ENCODE peak calls at places on chromosomes 13 and 19, in four cellular contexts. R is ascending aorta, M is left ventricle myocardium inferior, I is mesenchymal stem cell. H is an unnamed sample. For H3K4me1, the result is how much of the 10 kb centered on the place peaks cover.

GRCh38 chr13:83057119-83057518 is 825.2 kb downstream of the SLITRK1 start:
- DNase-seq in R (no peak), M (no peak), I (peak), H (no peak)

GRCh38 chr19:47776568-47776967 is 1.9 kb upstream of the SELENOW start:
- DNase-seq in R (no peak), M (no peak), I (peak), H (no peak)

GRCh38 chr13:27981006-27981708 is 7.3 kb downstream of the URAD start:
- DNase-seq in R (no peak), M (no peak), I (no peak), H (no peak)

GRCh38 chr13:113856716-113857065 is 7.2 kb downstream of the GAS6 start:
- DNase-seq in R (no peak), M (no peak), I (peak), H (peak)

GRCh38 chr13:102903659-102904407 is 58.0 kb downstream of the ERCC5 start:
- DNase-seq in R (no peak), M (no peak), I (peak), H (no peak)

GRCh38 chr19:14107581-14108461 is 9.7 kb downstream of the PRKACA start:
- DNase-seq in R (peak), M (peak), I (no peak), H (no peak)

GRCh38 chr13:32976046-32976781 is 40.0 kb upstream of the KL start:
- DNase-seq in R (no peak), M (no peak), I (no peak), H (no peak)

GRCh38 chr19:47707135-47707925 is 5.9 kb upstream of the EHD2 start:
- DNase-seq in R (peak), M (peak), I (peak), H (peak)

DNA sequence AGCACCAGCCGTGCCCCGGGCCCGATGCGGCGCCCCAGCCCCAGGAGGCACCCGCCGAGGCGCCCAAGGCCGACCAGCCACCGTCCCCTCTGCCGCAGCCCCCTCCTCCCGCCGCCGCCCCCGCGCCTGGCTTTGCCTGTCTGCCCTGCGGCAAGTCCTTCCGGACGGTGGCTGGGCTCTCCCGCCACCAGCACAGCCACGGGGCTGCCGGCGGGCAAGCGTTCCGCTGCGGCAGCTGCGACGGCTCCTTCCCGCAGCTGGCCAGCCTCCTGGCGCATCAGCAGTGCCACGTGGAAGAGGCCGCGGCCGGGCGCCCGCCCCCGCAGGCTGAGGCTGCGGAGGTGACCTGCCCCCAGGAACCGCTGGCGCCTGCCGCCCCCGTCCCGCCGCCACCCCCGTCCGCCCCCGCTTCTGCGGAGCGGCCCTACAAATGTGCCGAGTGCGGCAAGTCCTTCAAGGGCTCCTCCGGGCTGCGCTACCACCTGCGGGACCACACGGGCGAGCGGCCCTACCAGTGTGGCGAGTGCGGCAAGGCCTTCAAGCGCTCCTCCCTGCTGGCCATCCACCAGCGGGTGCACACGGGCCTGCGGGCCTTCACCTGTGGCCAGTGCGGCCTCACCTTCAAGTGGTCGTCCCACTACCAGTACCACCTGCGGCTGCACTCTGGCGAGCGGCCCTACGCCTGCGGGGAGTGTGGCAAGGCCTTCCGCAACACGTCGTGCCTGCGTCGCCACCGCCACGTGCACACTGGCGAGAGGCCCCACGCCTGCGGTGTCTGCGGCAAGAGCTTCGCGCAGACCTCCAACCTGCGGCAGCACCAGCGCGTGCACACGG is 2.6 kb upstream of the NAT14 start:
- DNase-seq in R (no peak), M (no peak), I (no peak), H (no peak)
- H3K4me1 ChIP-seq in R (under half), M (half or more), I (half or more), H (half or more)

DNA sequence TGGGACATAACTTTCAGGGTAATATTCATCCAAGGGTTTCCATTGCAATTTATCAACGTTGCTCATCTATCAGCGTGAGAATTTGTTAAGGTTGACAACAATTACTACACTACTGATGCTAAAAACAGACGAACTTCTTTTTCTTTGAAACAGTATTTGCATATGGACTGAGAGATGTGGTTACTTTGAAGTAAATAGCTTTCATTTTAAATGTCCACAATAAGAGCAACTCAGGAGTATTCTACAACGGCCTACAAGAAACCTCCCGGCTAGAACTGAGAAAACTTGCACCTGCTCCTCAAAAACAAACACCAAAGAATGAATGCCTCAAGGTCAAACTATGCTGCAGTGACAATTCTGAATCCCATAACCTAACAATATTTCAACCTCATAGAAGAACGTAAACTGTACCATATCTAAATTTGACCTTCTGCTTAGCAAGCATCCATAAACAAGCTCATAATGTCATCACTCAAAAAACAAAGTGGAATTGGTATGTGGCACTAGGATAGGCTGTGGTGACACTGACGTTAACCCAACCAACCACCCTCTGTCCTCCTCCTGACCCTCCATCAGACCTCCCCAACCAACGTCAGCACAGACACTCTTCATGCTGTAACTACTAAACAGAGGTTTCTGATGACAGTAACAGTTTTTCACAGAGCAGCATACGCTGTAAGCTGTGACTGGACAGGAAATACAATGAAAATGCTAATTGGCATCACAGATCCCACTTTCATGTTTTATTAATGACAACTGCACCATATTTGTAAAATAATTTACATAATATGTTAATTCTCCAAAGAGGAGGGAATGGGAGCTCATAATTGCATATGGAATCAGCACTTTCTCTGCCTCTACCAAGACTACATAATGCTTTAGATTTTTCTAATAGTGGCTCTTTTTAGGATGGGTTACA is 238.2 kb downstream of the IRS2 start:
- DNase-seq in R (no peak), M (no peak), I (no peak), H (no peak)
- H3K4me1 ChIP-seq in R (under half), M (under half), I (under half), H (under half)

DNA sequence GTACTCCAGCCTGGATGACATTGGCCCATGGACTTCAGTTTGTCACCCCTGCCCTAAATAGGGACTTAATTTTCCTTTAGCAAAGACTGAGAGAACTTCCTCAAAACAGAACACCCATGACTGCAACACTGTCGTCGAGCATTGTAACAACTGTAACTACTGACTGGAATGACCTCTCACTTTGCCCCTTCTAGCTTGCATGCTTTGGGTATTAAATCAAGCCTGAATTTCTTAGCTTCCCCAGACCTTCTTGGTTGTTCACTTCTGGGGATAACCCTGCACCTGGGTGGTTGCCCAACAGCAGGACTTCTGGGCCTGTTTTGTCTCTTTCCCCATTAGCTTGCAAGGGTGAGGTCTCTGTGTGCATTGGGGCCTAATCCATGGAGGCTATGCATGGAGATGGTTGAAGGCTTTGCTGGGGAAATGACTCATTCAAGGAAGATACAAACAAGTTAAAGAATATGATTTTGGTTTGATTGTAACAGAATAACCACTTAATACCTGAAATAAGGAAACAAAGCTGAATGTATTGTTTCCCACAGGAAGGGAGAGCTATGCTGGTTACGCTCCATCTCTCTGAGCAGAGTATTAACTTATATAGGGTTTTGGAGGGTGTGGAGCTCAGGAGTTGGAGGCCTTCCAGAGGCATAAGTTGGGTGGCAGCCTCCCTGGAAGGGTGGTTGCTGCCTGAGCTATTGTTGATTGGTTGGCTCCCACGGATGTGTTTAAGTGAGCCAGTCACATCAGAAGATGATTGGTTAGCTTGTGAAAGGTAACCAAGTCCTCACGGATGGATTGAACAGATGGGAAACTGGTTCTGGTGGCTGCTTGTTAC is 34.7 kb upstream of the UBAC2 start:
- DNase-seq in R (no peak), M (no peak), I (no peak), H (no peak)
- H3K4me1 ChIP-seq in R (under half), M (under half), I (under half), H (under half)

GRCh38 chr13:91739751-91740150 is 341.3 kb downstream of the GPC5 start:
- DNase-seq in R (no peak), M (no peak), I (no peak), H (no peak)
- H3K4me1 ChIP-seq in R (under half), M (under half), I (under half), H (under half)

GRCh38 chr19:2236285-2237050 is at the start of the genes PLEKHJ1 and SF3A2:
- DNase-seq in R (peak), M (peak), I (peak), H (peak)

GRCh38 chr19:2237869-2238153 is 1.2 kb downstream of the SF3A2 start:
- DNase-seq in R (no peak), M (no peak), I (no peak), H (no peak)

GRCh38 chr19:2235396-2236284 is 489 bp downstream of the PLEKHJ1 start:
- DNase-seq in R (no peak), M (peak), I (no peak), H (no peak)

GRCh38 chr19:2239173-2239572 is 2.5 kb downstream of the SF3A2 start:
- DNase-seq in R (no peak), M (no peak), I (no peak), H (no peak)

GRCh38 chr19:2237051-2237868 is 636 bp downstream of the SF3A2 start:
- DNase-seq in R (no peak), M (no peak), I (no peak), H (no peak)
- H3K4me1 ChIP-seq in R (under half), M (half or more), I (half or more), H (under half)

GRCh38 chr13:29541400-29541799 is 54.1 kb downstream of the SLC7A1 start:
- DNase-seq in R (no peak), M (no peak), I (no peak), H (no peak)
- H3K4me1 ChIP-seq in R (under half), M (under half), I (under half), H (under half)

H was measured in right atrium auricular region.